ENCODE peak calls at places on chromosomes 16 and 17, in ten cellular contexts. P, Z, A, U, K, N, M, T, D and Y are unnamed samples.

GRCh38 chr17:79005063-79005861 is 4.3 kb downstream of the CANT1 start:
- DNase-seq in P (no peak), Z (peak; percentile 70), A (no peak), U (peak; percentile 59), K (no peak), N (no peak), M (no peak), T (no peak), D (no peak), Y (peak; percentile 57)

GRCh38 chr17:71085238-71086033 is 916.1 kb downstream of the KCNJ2 start:
- DNase-seq in P (peak; percentile 60), Z (peak; percentile 20), A (no peak), U (peak; percentile 30), K (no peak), N (no peak), M (peak; percentile 58), T (no peak), D (no peak), Y (no peak)

GRCh38 chr17:7774037-7774659 is 56.6 kb downstream of the DNAH2 start:
- DNase-seq in P (no peak), Z (peak; percentile 80), A (no peak), U (peak; percentile 41), K (no peak), N (no peak), M (no peak), T (no peak), D (no peak), Y (no peak)

GRCh38 chr16:76959166-76959565 is 231.8 kb upstream of the MON1B start:
- DNase-seq in P (no peak), Z (no peak), A (no peak), U (no peak), K (no peak), N (no peak), M (no peak), T (no peak), D (no peak), Y (no peak)

GRCh38 chr16:13390093-13390985 is 488.9 kb downstream of the SHISA9 start:
- DNase-seq in P (peak; percentile 53), Z (no peak), A (no peak), U (no peak), K (no peak), N (no peak), M (peak; percentile 99), T (no peak), D (no peak), Y (no peak)

GRCh38 chr17:21177401-21177800 is 36.6 kb downstream of the TMEM11 start:
- DNase-seq in P (no peak), Z (no peak), A (no peak), U (no peak), K (no peak), N (no peak), M (no peak), T (no peak), D (no peak), Y (no peak)

GRCh38 chr17:81929253-81930141 is 2.0 kb upstream of the MAFG start:
- DNase-seq in P (no peak), Z (no peak), A (no peak), U (no peak), K (no peak), N (no peak), M (no peak), T (no peak), D (no peak), Y (no peak)

GRCh38 chr16:4240624-4241023 is 1.3 kb downstream of the SRL start:
- DNase-seq in P (peak; percentile 91), Z (no peak), A (no peak), U (no peak), K (peak; percentile 77), N (no peak), M (no peak), T (peak; percentile 53), D (no peak), Y (no peak)

GRCh38 chr17:50144845-50145531 is 5.5 kb downstream of the PPP1R9B start:
- DNase-seq in P (no peak), Z (no peak), A (no peak), U (no peak), K (peak; percentile 59), N (no peak), M (no peak), T (no peak), D (no peak), Y (no peak)

GRCh38 chr17:40112191-40112590 is 9.6 kb upstream of the MSL1 start:
- DNase-seq in P (no peak), Z (no peak), A (no peak), U (no peak), K (no peak), N (no peak), M (no peak), T (no peak), D (no peak), Y (no peak)

GRCh38 chr16:29320274-29320999 is 86.1 kb downstream of the NPIPB11 start:
- DNase-seq in P (no peak), Z (no peak), A (no peak), U (no peak), K (no peak), N (no peak), M (no peak), T (no peak), D (no peak), Y (no peak)

GRCh38 chr17:978110-979093 is 1.2 kb downstream of the NXN start:
- DNase-seq in P (peak; percentile 57), Z (no peak), A (no peak), U (no peak), K (peak; percentile 54), N (no peak), M (no peak), T (peak; percentile 55), D (no peak), Y (peak; percentile 70)

GRCh38 chr16:66551362-66551761 is 1.0 kb upstream of the CKLF start:
- DNase-seq in P (peak; percentile 27), Z (peak; percentile 37), A (peak; percentile 62), U (no peak), K (no peak), N (peak; percentile 60), M (peak; percentile 82), T (no peak), D (no peak), Y (no peak)

GRCh38 chr17:59807892-59808509 is 84.7 kb downstream of the TUBD1 start:
- DNase-seq in P (no peak), Z (no peak), A (no peak), U (no peak), K (no peak), N (no peak), M (no peak), T (no peak), D (no peak), Y (no peak)

DNA sequence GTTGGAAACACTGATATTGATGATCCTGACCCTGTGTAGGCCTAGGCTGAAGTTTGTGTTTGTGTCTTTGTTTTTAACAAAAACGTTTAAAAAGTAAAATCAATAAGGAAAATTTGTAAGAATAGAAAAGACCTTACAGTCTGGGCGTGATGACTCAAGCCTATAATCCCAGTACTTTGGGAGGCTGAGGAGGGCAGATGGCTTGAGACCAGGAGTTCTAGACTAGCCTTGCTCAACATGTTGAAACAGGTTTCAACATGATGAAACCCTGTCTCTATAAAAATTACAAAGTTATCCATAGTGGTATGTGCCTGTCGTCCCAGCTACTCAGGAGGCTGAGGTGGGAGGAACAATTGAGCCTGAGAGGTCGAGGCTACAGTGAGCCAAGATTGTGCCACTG is 18.3 kb upstream of the TOM1L1 start:
- DNase-seq in P (no peak), Z (no peak), A (no peak), U (no peak), K (no peak), N (no peak), M (no peak), T (no peak), D (no peak), Y (no peak)
- H3K27ac ChIP-seq in P (no peak overlapping the region), Z (no peak overlapping the region), A (no peak overlapping the region), U (no peak overlapping the region), K (no peak overlapping the region), N (no peak overlapping the region), M (no peak overlapping the region), T (no peak overlapping the region), D (no peak overlapping the region), Y (no peak overlapping the region)

DNA sequence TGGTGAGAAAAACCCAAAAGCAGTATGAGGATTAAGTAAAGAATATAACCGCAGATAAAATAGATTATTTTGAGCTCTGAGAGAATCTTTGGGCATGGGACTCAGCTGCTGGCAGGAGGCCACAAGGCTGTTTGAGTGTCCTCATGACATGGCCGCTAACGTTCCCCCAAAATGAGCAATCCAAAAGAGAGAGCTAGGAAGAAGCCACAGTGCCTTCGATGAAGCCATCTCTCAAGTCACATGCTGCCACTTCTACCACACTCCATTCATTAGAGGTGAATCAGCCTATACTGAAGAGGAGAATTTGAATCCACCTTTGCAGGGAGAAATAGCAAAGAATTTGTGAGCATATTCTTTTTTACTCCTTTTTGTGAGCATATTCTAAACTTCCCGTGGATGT is 34.2 kb downstream of the ANKFY1 start:
- DNase-seq in P (peak; percentile 18), Z (peak; percentile 19), A (no peak), U (no peak), K (peak; percentile 59), N (no peak), M (no peak), T (peak; percentile 51), D (no peak), Y (no peak)
- H3K4me1 ChIP-seq in P (peaks cover 17% of the 10 kb centered on the region), Z (peaks cover 22% of the 10 kb centered on the region), A (peaks cover 6% of the 10 kb centered on the region), U (peaks cover 2% of the 10 kb centered on the region), K (peaks cover 46% of the 10 kb centered on the region), N (peaks cover 19% of the 10 kb centered on the region), M (no peaks in the 10 kb centered on the region), T (peaks cover 64% of the 10 kb centered on the region), D (peaks cover 11% of the 10 kb centered on the region), Y (peaks cover 9% of the 10 kb centered on the region)

GRCh38 chr17:74396567-74396966 is 29.3 kb downstream of the GPR142 start:
- DNase-seq in P (no peak), Z (no peak), A (no peak), U (no peak), K (no peak), N (no peak), M (no peak), T (no peak), D (no peak), Y (no peak)
- H3K27ac ChIP-seq in P (no peak overlapping the region), Z (no peak overlapping the region), A (no peak overlapping the region), U (no peak overlapping the region), K (no peak overlapping the region), N (no peak overlapping the region), M (no peak overlapping the region), T (no peak overlapping the region), D (no peak overlapping the region), Y (no peak overlapping the region)

GRCh38 chr17:17070931-17071330 is 28.7 kb downstream of the MPRIP start:
- DNase-seq in P (no peak), Z (no peak), A (no peak), U (no peak), K (no peak), N (no peak), M (no peak), T (no peak), D (no peak), Y (peak; percentile 20)

GRCh38 chr17:17072546-17072945 is 30.3 kb downstream of the MPRIP start:
- DNase-seq in P (no peak), Z (no peak), A (no peak), U (no peak), K (no peak), N (no peak), M (no peak), T (no peak), D (no peak), Y (peak; percentile 5)

GRCh38 chr17:17067277-17067676 is 25.0 kb downstream of the MPRIP start:
- DNase-seq in P (no peak), Z (no peak), A (no peak), U (no peak), K (no peak), N (no peak), M (no peak), T (no peak), D (no peak), Y (no peak)

GRCh38 chr17:17071531-17072360 is 29.5 kb downstream of the MPRIP start:
- DNase-seq in P (no peak), Z (no peak), A (no peak), U (no peak), K (no peak), N (no peak), M (no peak), T (no peak), D (peak; percentile 5), Y (no peak)

GRCh38 chr17:17069849-17070248 is 27.6 kb downstream of the MPRIP start:
- DNase-seq in P (no peak), Z (no peak), A (no peak), U (no peak), K (no peak), N (no peak), M (no peak), T (no peak), D (no peak), Y (no peak)
- H3K4me1 ChIP-seq in P (no peaks in the 10 kb centered on the region), Z (peaks cover 18% of the 10 kb centered on the region), A (no peaks in the 10 kb centered on the region), U (peaks cover 25% of the 10 kb centered on the region), K (peaks cover 56% of the 10 kb centered on the region), N (peaks cover 31% of the 10 kb centered on the region), M (no peaks in the 10 kb centered on the region), T (peaks cover 93% of the 10 kb centered on the region), D (peaks cover 23% of the 10 kb centered on the region), Y (no peaks in the 10 kb centered on the region)